ENCODE peak calls at places on chromosomes 13 and 19, in seven cellular contexts. N is cardiac muscle cell, G is Right ventricle myocardium superior, S is MV-4-11, E is Calu3, T is SK-N-SH, Y is pancreas. B is an unnamed sample.

GRCh38 chr19:54351474-54351873 is 12.5 kb upstream of the LILRA4 start:
- DNase-seq in N (no peak), G (no peak), S (no peak), E (no peak), T (no peak), Y (no peak), B (no peak)

GRCh38 chr19:2041686-2042484 is 9.2 kb downstream of the MKNK2 start:
- DNase-seq in N (peak; percentile 96), G (peak; percentile 98), S (peak; percentile 98), E (peak; percentile 80), T (peak; percentile 99), Y (peak; percentile 99), B (peak; percentile 98)

GRCh38 chr13:44648392-44649117 is 72.4 kb upstream of the TSC22D1 start:
- DNase-seq in N (peak; percentile 22), G (no peak), S (peak; percentile 11), E (no peak), T (peak; percentile 29), Y (peak; percentile 12), B (no peak)

GRCh38 chr13:80658705-80659104 is 317.8 kb upstream of the SPRY2 start:
- DNase-seq in N (no peak), G (no peak), S (no peak), E (no peak), T (no peak), Y (no peak), B (no peak)

GRCh38 chr13:26557393-26558073 is at the start of gene WASF3:
- DNase-seq in N (peak; percentile 97), G (peak; percentile 96), S (peak; percentile 75), E (peak; percentile 92), T (peak; percentile 99), Y (peak; percentile 95), B (peak; percentile 94)

GRCh38 chr19:32373614-32374295 is 28.3 kb downstream of the ZNF507 start:
- DNase-seq in N (peak; percentile 99), G (no peak), S (peak; percentile 14), E (peak; percentile 85), T (no peak), Y (peak; percentile 74), B (no peak)

GRCh38 chr13:21069561-21070004 is 8.2 kb upstream of the LATS2 start:
- DNase-seq in N (peak; percentile 96), G (no peak), S (peak; percentile 84), E (no peak), T (no peak), Y (no peak), B (peak; percentile 37)

GRCh38 chr13:106530907-106531520 is 4.4 kb downstream of the EFNB2 start:
- DNase-seq in N (no peak), G (no peak), S (no peak), E (no peak), T (no peak), Y (no peak), B (no peak)

GRCh38 chr19:50252111-50252886 is 48.9 kb downstream of the MYH14 start:
- DNase-seq in N (peak; percentile 34), G (no peak), S (no peak), E (peak; percentile 21), T (peak; percentile 65), Y (peak; percentile 22), B (no peak)

GRCh38 chr19:53849237-53849676 is 18.4 kb upstream of the MYADM start:
- DNase-seq in N (peak; percentile 95), G (no peak), S (peak; percentile 81), E (no peak), T (no peak), Y (no peak), B (no peak)

GRCh38 chr19:3175761-3176714 is 2.5 kb upstream of the S1PR4 start:
- DNase-seq in N (no peak), G (no peak), S (no peak), E (peak; percentile 73), T (no peak), Y (no peak), B (no peak)

GRCh38 chr19:45598267-45599011 is 3.6 kb downstream of the GPR4 start:
- DNase-seq in N (peak; percentile 62), G (no peak), S (peak; percentile 25), E (no peak), T (peak; percentile 50), Y (no peak), B (peak; percentile 34)

GRCh38 chr13:47114030-47114429 is 217.2 kb upstream of the HTR2A start:
- DNase-seq in N (peak; percentile 33), G (no peak), S (no peak), E (no peak), T (no peak), Y (no peak), B (no peak)

GRCh38 chr13:64684685-64685431 is 2545.3 kb downstream of the PCDH9 start:
- DNase-seq in N (peak; percentile 21), G (no peak), S (no peak), E (no peak), T (no peak), Y (no peak), B (no peak)

GRCh38 chr13:35179494-35179893 is 237.4 kb downstream of the NBEA start:
- DNase-seq in N (peak; percentile 60), G (no peak), S (no peak), E (no peak), T (no peak), Y (no peak), B (no peak)

GRCh38 chr19:10006335-10006708 is 4.0 kb downstream of the COL5A3 start:
- DNase-seq in N (peak; percentile 70), G (peak; percentile 60), S (no peak), E (no peak), T (no peak), Y (no peak), B (peak; percentile 66)

GRCh38 chr13:75968103-75968838 is 332.1 kb downstream of the LMO7 start:
- DNase-seq in N (peak; percentile 2), G (no peak), S (no peak), E (no peak), T (no peak), Y (no peak), B (no peak)

GRCh38 chr13:46655727-46656180 is 102.8 kb downstream of the LRCH1 start:
- DNase-seq in N (peak; percentile 68), G (no peak), S (no peak), E (no peak), T (no peak), Y (peak; percentile 34), B (no peak)

GRCh38 chr13:89923731-89924130 is 1423.8 kb upstream of the MIR17HG start:
- DNase-seq in N (peak; percentile 6), G (no peak), S (peak; percentile 25), E (no peak), T (no peak), Y (no peak), B (no peak)

GRCh38 chr13:96527497-96527896 is 437.6 kb downstream of the HS6ST3 start:
- DNase-seq in N (no peak), G (no peak), S (no peak), E (no peak), T (no peak), Y (no peak), B (no peak)

GRCh38 chr13:107305178-107305577 is 737.2 kb upstream of the ARGLU1 start:
- DNase-seq in N (no peak), G (no peak), S (no peak), E (no peak), T (no peak), Y (no peak), B (no peak)

GRCh38 chr19:51098366-51099069 is 9.7 kb downstream of the CTU1 start:
- DNase-seq in N (peak; percentile 69), G (peak; percentile 82), S (no peak), E (no peak), T (no peak), Y (no peak), B (peak; percentile 65)

GRCh38 chr19:7505682-7506384 is 10.1 kb upstream of the ZNF358 start:
- DNase-seq in N (no peak), G (no peak), S (peak; percentile 24), E (peak; percentile 22), T (peak; percentile 95), Y (peak; percentile 70), B (no peak)

GRCh38 chr13:98576963-98577822 is at the start of gene STK24:
- DNase-seq in N (peak; percentile 84), G (peak; percentile 81), S (peak; percentile 55), E (peak; percentile 66), T (peak; percentile 97), Y (peak; percentile 77), B (peak; percentile 80)

GRCh38 chr19:7366701-7367420 is 18.1 kb downstream of the ARHGEF18 start:
- DNase-seq in N (peak; percentile 59), G (no peak), S (peak; percentile 75), E (no peak), T (no peak), Y (no peak), B (no peak)

GRCh38 chr13:111247552-111247951 is 72.9 kb upstream of the TEX29 start:
- DNase-seq in N (no peak), G (no peak), S (no peak), E (no peak), T (no peak), Y (peak; percentile 51), B (no peak)

GRCh38 chr13:99792079-99792921 is 179.3 kb downstream of the ZIC5 start:
- DNase-seq in N (no peak), G (no peak), S (no peak), E (no peak), T (no peak), Y (no peak), B (no peak)

GRCh38 chr19:31145021-31145420 is 204.2 kb downstream of the TSHZ3 start:
- DNase-seq in N (no peak), G (no peak), S (no peak), E (no peak), T (no peak), Y (no peak), B (no peak)

GRCh38 chr19:17543991-17544390 is 11.5 kb upstream of the COLGALT1 start:
- DNase-seq in N (no peak), G (no peak), S (peak; percentile 86), E (no peak), T (no peak), Y (no peak), B (no peak)

GRCh38 chr19:40519352-40520322 is 52.8 kb downstream of the SPTBN4 start:
- DNase-seq in N (peak; percentile 57), G (no peak), S (peak; percentile 20), E (peak; percentile 74), T (no peak), Y (no peak), B (no peak)

GRCh38 chr19:1206733-1207301 is 1.2 kb downstream of the STK11 start:
- DNase-seq in N (no peak), G (no peak), S (no peak), E (no peak), T (no peak), Y (no peak), B (no peak)

GRCh38 chr13:40874138-40874776 is 84.8 kb downstream of the SLC25A15 start:
- DNase-seq in N (peak; percentile 7), G (no peak), S (peak; percentile 30), E (no peak), T (no peak), Y (no peak), B (no peak)

GRCh38 chr13:24361852-24362366 is 52.5 kb downstream of the C1QTNF9 start:
- DNase-seq in N (no peak), G (no peak), S (no peak), E (no peak), T (no peak), Y (no peak), B (no peak)

GRCh38 chr19:3617463-3617862 is 9.1 kb downstream of the CACTIN start:
- DNase-seq in N (no peak), G (no peak), S (no peak), E (no peak), T (no peak), Y (no peak), B (no peak)

GRCh38 chr19:31316201-31316951 is 32.9 kb downstream of the TSHZ3 start:
- DNase-seq in N (peak; percentile 79), G (peak; percentile 61), S (peak; percentile 90), E (no peak), T (no peak), Y (no peak), B (no peak)

B was measured in left ventricle myocardium inferior.